ENCODE peak calls at places on chromosomes 3 and 15, in five cellular contexts. F, A, L, V and B are unnamed samples.

GRCh38 chr3:52225452-52226228 is at the start of gene TLR9:
- DNase-seq in V (peak; percentile 49), F (no peak), L (no peak), A (no peak), B (no peak)

GRCh38 chr3:157782236-157782635 is 279.0 kb upstream of the VEPH1 start:
- DNase-seq in V (no peak), A (no peak), F (no peak), L (no peak), B (no peak)

GRCh38 chr3:21672303-21672702 is 78.7 kb downstream of the ZNF385D start:
- DNase-seq in F (peak; percentile 94), A (no peak), L (peak; percentile 48), V (no peak), B (no peak)

GRCh38 chr3:196444495-196444894 is 12.3 kb upstream of the UBXN7 start:
- DNase-seq in F (no peak), A (no peak), L (no peak), V (no peak), B (no peak)

GRCh38 chr3:139108253-139108969 is 63.7 kb upstream of the PRR23C start:
- DNase-seq in F (no peak), V (peak; percentile 34), L (no peak), A (no peak), B (no peak)

GRCh38 chr3:190517696-190518095 is 3.8 kb downstream of the IL1RAP start:
- DNase-seq in V (no peak), L (no peak), F (peak; percentile 75), A (peak; percentile 40), B (peak; percentile 57)

GRCh38 chr15:32643907-32644445 is 2.5 kb downstream of the SCG5 start:
- DNase-seq in V (no peak), F (peak; percentile 59), L (no peak), A (no peak), B (no peak)

GRCh38 chr3:13700889-13701288 is 152.0 kb downstream of the FBLN2 start:
- DNase-seq in A (no peak), F (no peak), V (peak; percentile 10), L (no peak), B (no peak)

GRCh38 chr15:42710662-42711061 is 26.3 kb downstream of the CDAN1 start:
- DNase-seq in F (no peak), L (no peak), V (no peak), A (no peak), B (peak; percentile 7)

GRCh38 chr15:81373996-81374395 is at the start of gene TMC3:
- DNase-seq in A (no peak), V (no peak), L (no peak), F (no peak), B (peak; percentile 73)

GRCh38 chr15:70421197-70421482 is 323.4 kb upstream of the TLE3 start:
- DNase-seq in A (no peak), L (no peak), V (no peak), F (no peak), B (no peak)

GRCh38 chr3:194279701-194280360 is 71.3 kb downstream of the CPN2 start:
- DNase-seq in V (no peak), F (no peak), L (no peak), A (no peak), B (no peak)

GRCh38 chr3:153625506-153625905 is 463.5 kb downstream of the RAP2B start:
- DNase-seq in A (no peak), V (no peak), F (no peak), L (no peak), B (no peak)

GRCh38 chr3:143063018-143063417 is 56.6 kb upstream of the CHST2 start:
- DNase-seq in L (no peak), A (no peak), V (no peak), F (no peak), B (no peak)

GRCh38 chr3:120460862-120461261 is 10.1 kb upstream of the FSTL1 start:
- DNase-seq in A (no peak), V (no peak), L (no peak), F (no peak), B (peak; percentile 38)

GRCh38 chr3:37904614-37905047 is 43.0 kb downstream of the CTDSPL start:
- DNase-seq in V (no peak), A (no peak), F (peak; percentile 10), L (no peak), B (no peak)

GRCh38 chr3:105619651-105620050 is 249.2 kb downstream of the CBLB start:
- DNase-seq in F (no peak), A (no peak), L (no peak), V (no peak), B (no peak)

GRCh38 chr3:157460253-157460652 is 23.6 kb downstream of the PTX3 start:
- DNase-seq in A (no peak), F (peak; percentile 9), V (no peak), L (peak; percentile 74), B (no peak)

GRCh38 chr15:56040081-56041035 is 46.9 kb upstream of the NEDD4 start:
- DNase-seq in L (peak; percentile 92), A (peak; percentile 90), V (peak; percentile 58), F (peak; percentile 97), B (peak; percentile 99)

GRCh38 chr3:112635674-112636073 is 5.3 kb downstream of the CCDC80 start:
- DNase-seq in A (no peak), F (peak; percentile 65), V (no peak), L (peak; percentile 90), B (no peak)

GRCh38 chr3:182508896-182509295 is 284.4 kb upstream of the ATP11B start:
- DNase-seq in A (no peak), F (no peak), V (no peak), L (no peak), B (no peak)

GRCh38 chr3:155248531-155249187 is 44.8 kb downstream of the STRIT1 start:
- DNase-seq in A (no peak), L (no peak), V (no peak), F (no peak), B (no peak)

GRCh38 chr3:33717616-33717865 is 513 bp downstream of the CLASP2 start:
- DNase-seq in F (no peak), A (no peak), V (peak; percentile 91), L (no peak), B (no peak)

GRCh38 chr15:37102315-37103021 is 2.1 kb upstream of the MEIS2 start:
- DNase-seq in V (no peak), L (no peak), A (peak; percentile 24), F (no peak), B (peak; percentile 27)

GRCh38 chr3:50572158-50572557 is 2.8 kb downstream of the HEMK1 start:
- DNase-seq in L (peak; percentile 38), F (peak; percentile 53), A (peak; percentile 55), V (peak; percentile 84), B (peak; percentile 75)

GRCh38 chr15:45871121-45871855 is 236.5 kb downstream of the SQOR start:
- DNase-seq in L (no peak), F (peak; percentile 83), A (no peak), V (no peak), B (no peak)

GRCh38 chr3:115436767-115437301 is 186.5 kb upstream of the GAP43 start:
- DNase-seq in A (peak; percentile 85), F (peak; percentile 97), L (peak; percentile 66), V (no peak), B (peak; percentile 62)

GRCh38 chr3:185257334-185257733 is 3.5 kb upstream of the EHHADH start:
- DNase-seq in L (no peak), A (no peak), V (no peak), F (no peak), B (no peak)

GRCh38 chr3:185250247-185250646 is 3.6 kb downstream of the EHHADH start:
- DNase-seq in V (no peak), A (no peak), F (no peak), L (no peak), B (no peak)

GRCh38 chr3:185250653-185251052 is 3.2 kb downstream of the EHHADH start:
- DNase-seq in F (no peak), V (no peak), L (no peak), A (no peak), B (no peak)

GRCh38 chr3:185254799-185255198 is 950 bp upstream of the EHHADH start:
- DNase-seq in L (no peak), A (no peak), F (no peak), V (no peak), B (no peak)

GRCh38 chr3:185253645-185254410 is at the start of gene EHHADH:
- DNase-seq in F (peak; percentile 75), L (no peak), A (peak; percentile 61), V (peak; percentile 88), B (peak; percentile 41)
- H3K27ac ChIP-seq in F (peak within 1 kb of the TSS; percentile 15), L (no peak within 1 kb of the TSS), A (peak within 1 kb of the TSS; percentile 74), V (peak within 1 kb of the TSS; percentile 78), B (no peak within 1 kb of the TSS)

DNA sequence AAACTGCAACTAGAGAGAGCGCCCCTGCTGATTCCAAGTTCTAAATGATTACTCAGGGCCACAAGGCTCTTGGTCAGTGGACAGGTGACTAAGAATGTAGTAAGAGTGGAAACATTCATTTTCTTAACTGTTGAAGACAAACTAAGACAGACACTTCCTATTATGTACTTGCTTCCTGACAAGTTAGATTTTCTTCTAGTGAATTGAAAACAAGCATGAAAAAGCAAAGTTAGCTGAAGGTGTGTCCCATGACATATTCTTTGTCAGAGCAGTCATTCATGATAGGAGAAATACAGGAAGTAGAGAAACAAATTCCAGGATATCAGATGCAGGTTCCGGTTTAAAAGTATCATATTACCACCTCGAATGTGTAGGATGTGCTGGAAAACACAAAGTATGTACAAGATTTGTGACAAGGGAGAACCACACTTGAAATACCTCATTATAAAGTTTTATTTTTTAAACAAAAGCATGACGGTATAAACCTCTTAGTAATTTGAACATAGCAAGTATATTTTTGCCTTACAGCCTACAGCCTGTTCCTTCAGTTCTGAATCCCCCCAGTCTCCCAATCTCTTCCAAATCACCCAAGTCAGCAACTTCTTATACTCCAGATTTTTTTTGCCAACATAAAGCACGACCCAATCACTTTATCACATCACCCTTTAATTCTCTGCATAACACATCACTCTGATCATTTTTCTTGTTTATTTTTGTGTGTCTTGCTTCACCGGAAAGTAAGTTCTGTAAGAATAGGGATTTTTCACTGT is 6.2 kb downstream of the TSPAN3 start:
- DNase-seq in V (no peak), F (peak; percentile 79), A (peak; percentile 57), L (no peak), B (peak; percentile 39)
- H3K27ac ChIP-seq in V (peak overlapping the region; percentile 53), F (peak overlapping the region; percentile 26), A (peak overlapping the region; percentile 25), L (no peak overlapping the region), B (no peak overlapping the region)

DNA sequence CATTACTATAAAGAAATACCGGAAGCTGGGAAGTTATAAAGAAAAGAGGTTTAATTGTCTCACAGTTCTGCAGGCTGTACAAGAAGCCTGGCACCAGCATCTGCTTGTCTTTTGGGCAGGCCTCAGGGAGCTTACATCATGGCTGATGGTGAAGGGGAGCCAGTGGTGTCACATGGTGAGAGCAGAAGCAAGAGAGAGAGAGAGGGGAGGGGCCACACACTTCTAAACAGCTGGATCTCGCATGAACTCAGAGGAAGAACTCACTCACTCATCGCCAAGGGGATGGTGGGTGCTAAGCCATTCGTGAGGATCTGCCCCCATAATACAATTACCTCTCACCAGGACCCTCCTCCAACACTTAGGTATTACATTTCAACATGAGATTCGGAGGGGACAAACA is 51.8 kb upstream of the ANKRD34C start:
- DNase-seq in F (no peak), V (no peak), A (no peak), L (no peak), B (no peak)
- H3K27ac ChIP-seq in F (no peak overlapping the region), V (no peak overlapping the region), A (no peak overlapping the region), L (no peak overlapping the region), B (no peak overlapping the region)

DNA sequence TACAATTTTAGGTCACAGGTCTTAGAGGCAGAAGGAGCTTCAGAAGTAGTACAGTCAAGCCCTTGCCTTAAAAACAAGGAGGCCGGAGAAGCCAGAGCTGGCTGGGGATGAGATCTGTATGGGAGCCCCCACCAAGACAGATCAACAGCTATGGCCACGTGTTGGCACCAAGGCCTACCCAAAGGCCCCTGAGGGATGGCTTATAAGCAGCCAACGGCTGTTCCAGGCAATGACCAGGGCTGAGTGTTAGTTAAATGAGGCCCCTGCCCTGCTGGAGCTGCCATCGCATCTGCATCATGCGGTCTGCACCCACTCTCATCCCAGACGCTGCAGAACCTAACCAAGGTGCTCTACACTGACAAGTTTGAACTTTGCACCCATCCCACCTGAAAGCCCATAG is 43.3 kb downstream of the CCDC12 start:
- DNase-seq in V (peak; percentile 24), A (no peak), F (no peak), L (no peak), B (no peak)
- H3K27ac ChIP-seq in V (peak overlapping the region; percentile 88), A (peak overlapping the region; percentile 85), F (peak overlapping the region; percentile 91), L (no peak overlapping the region), B (no peak overlapping the region)